ENCODE peak calls at places on chromosomes 16 and 17, in four cellular contexts. W is right atrium auricular region, A is neural progenitor cell, E is mesendoderm. U is an unnamed sample.

GRCh38 chr16:86379505-86379846 is 130.9 kb upstream of the FOXF1 start:
- DNase-seq in W (no peak), A (no peak), E (no peak), U (peak; percentile 39)

GRCh38 chr16:56506941-56507340 is 12.9 kb downstream of the BBS2 start:
- DNase-seq in W (no peak), A (no peak), E (no peak), U (no peak)

GRCh38 chr17:4539025-4539424 is 16.2 kb downstream of the MYBBP1A start:
- DNase-seq in W (no peak), A (no peak), E (no peak), U (no peak)

GRCh38 chr17:45032150-45032493 is 19.3 kb downstream of the DCAKD start:
- DNase-seq in W (no peak), A (no peak), E (no peak), U (no peak)

GRCh38 chr17:72754513-72754912 is 338.0 kb downstream of the SLC39A11 start:
- DNase-seq in W (no peak), A (no peak), E (no peak), U (no peak)

GRCh38 chr16:22732959-22733358 is 81.0 kb upstream of the HS3ST2 start:
- DNase-seq in W (no peak), A (no peak), E (no peak), U (no peak)

GRCh38 chr17:2400877-2401425 is at the start of gene MNT:
- DNase-seq in W (peak; percentile 97), A (peak; percentile 97), E (peak; percentile 97), U (peak; percentile 97)

GRCh38 chr17:82003411-82004381 is 19.0 kb downstream of the CENPX start:
- DNase-seq in W (peak; percentile 78), A (no peak), E (peak; percentile 87), U (peak; percentile 96)

GRCh38 chr17:27318228-27318627 is 24.3 kb downstream of the WSB1 start:
- DNase-seq in W (no peak), A (no peak), E (no peak), U (no peak)

GRCh38 chr16:8568231-8568617 is 22.1 kb downstream of the TMEM114 start:
- DNase-seq in W (no peak), A (no peak), E (no peak), U (no peak)

GRCh38 chr17:73391331-73392265 is 79.8 kb upstream of the CDC42EP4 start:
- DNase-seq in W (no peak), A (no peak), E (no peak), U (no peak)

GRCh38 chr17:16398270-16399267 is 16.8 kb upstream of the TRPV2 start:
- DNase-seq in W (no peak), A (no peak), E (peak; percentile 80), U (no peak)

GRCh38 chr16:58201163-58201562 is 3.3 kb upstream of the CSNK2A2 start:
- DNase-seq in W (no peak), A (no peak), E (no peak), U (no peak)

GRCh38 chr17:27339836-27340550 is 46.1 kb downstream of the WSB1 start:
- DNase-seq in W (no peak), A (no peak), E (peak; percentile 97), U (peak; percentile 37)

GRCh38 chr17:4742629-4743028 is 2.9 kb upstream of the CXCL16 start:
- DNase-seq in W (no peak), A (no peak), E (no peak), U (no peak)

GRCh38 chr16:59697746-59698145 is 963.6 kb upstream of the GOT2 start:
- DNase-seq in W (no peak), A (no peak), E (no peak), U (no peak)

GRCh38 chr17:41959030-41959335 is 7.6 kb upstream of the CNP start:
- DNase-seq in W (no peak), A (no peak), E (no peak), U (no peak)

GRCh38 chr16:31453255-31454204 is 5.8 kb upstream of the ARMC5 start:
- DNase-seq in W (peak; percentile 83), A (peak; percentile 48), E (peak; percentile 81), U (no peak)

GRCh38 chr16:25089346-25089745 is 22.2 kb upstream of the LCMT1 start:
- DNase-seq in W (no peak), A (no peak), E (no peak), U (no peak)

GRCh38 chr16:686459-687260 is 2.5 kb upstream of the JMJD8 start:
- DNase-seq in W (no peak), A (no peak), E (no peak), U (no peak)

GRCh38 chr17:56540791-56541190 is 52.7 kb upstream of the NOG start:
- DNase-seq in W (no peak), A (peak; percentile 10), E (peak; percentile 91), U (no peak)

GRCh38 chr17:75539969-75540729 is 14.7 kb downstream of the LLGL2 start:
- DNase-seq in W (no peak), A (no peak), E (no peak), U (no peak)

GRCh38 chr17:17032131-17032692 is 10.0 kb upstream of the MPRIP start:
- DNase-seq in W (no peak), A (peak; percentile 18), E (no peak), U (peak; percentile 91)

GRCh38 chr16:1474796-1475551 is at the start of gene CLCN7:
- DNase-seq in W (peak; percentile 94), A (peak; percentile 90), E (peak; percentile 88), U (peak; percentile 95)

GRCh38 chr16:85959686-85960085 is 60.7 kb downstream of the IRF8 start:
- DNase-seq in W (no peak), A (no peak), E (no peak), U (no peak)

GRCh38 chr17:43578699-43579569 is 32.8 kb upstream of the ETV4 start:
- DNase-seq in W (no peak), A (peak; percentile 51), E (no peak), U (peak; percentile 64)

GRCh38 chr17:29165800-29166506 is 14.2 kb downstream of the MYO18A start:
- DNase-seq in W (no peak), A (no peak), E (no peak), U (no peak)

GRCh38 chr16:73671102-73671501 is 623.2 kb upstream of the ZFHX3 start:
- DNase-seq in W (no peak), A (peak; percentile 21), E (no peak), U (no peak)

GRCh38 chr16:28263305-28263704 is 29.0 kb upstream of the SBK1 start:
- DNase-seq in W (no peak), A (no peak), E (no peak), U (no peak)

GRCh38 chr17:36746654-36747053 is 145.3 kb downstream of the MRM1 start:
- DNase-seq in W (no peak), A (no peak), E (no peak), U (no peak)
- H3K4me3 ChIP-seq in W (no peak overlapping the region), A (no peak overlapping the region), E (no peak overlapping the region), U (no peak overlapping the region)

DNA sequence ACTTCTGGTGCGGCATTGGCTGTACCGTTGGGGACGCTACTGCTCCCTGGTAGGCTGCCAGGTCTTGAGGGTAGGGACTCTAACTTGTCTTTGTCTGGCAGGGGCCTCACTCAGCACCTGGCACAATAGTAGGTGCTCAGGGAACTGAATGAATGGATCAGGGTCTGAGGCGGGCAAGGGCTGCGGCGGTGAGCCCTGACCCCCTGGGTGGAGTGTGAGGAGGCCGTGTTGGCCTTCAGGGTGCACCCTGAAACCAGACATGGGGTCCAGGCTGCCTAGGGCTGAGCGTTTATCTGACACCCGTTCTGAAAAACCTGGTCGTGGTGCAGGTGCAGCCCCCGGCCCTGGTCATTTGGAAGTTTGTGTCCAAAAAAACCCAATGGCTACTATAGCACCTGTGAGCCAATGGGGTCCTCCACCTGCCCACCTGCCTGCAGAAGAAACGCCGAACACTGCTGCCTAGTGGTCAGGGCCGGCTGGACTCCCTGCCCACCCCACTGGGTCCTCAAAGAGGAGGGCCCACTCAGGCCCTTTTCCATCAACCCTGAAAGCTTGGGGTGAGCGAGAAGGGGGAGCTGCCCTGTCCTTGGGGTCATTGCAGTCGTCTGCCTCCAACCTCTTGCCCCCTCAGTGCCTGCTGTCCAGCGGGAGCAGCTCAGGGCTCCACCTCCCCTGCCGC is 4.9 kb upstream of the ATP6V0C start:
- DNase-seq in W (no peak), A (no peak), E (no peak), U (peak; percentile 42)
- H3K27ac ChIP-seq in W (no peak overlapping the region), A (no peak overlapping the region), E (no peak overlapping the region), U (no peak overlapping the region)

GRCh38 chr17:38910325-38910724 is 15.1 kb upstream of the LASP1NB start:
- DNase-seq in W (no peak), A (no peak), E (no peak), U (peak; percentile 28)
- H3K4me1 ChIP-seq in W (no peaks in the 10 kb centered on the region), A (peaks cover 12% of the 10 kb centered on the region), E (no peaks in the 10 kb centered on the region), U (peaks cover 2% of the 10 kb centered on the region)

GRCh38 chr16:89601906-89602272 is 11.6 kb upstream of the DPEP1 start:
- DNase-seq in W (no peak), A (no peak), E (no peak), U (no peak)

GRCh38 chr16:89602273-89602951 is 11.0 kb upstream of the DPEP1 start:
- DNase-seq in W (no peak), A (peak; percentile 88), E (peak; percentile 77), U (peak; percentile 63)

GRCh38 chr16:89604764-89605163 is 8.7 kb upstream of the DPEP1 start:
- DNase-seq in W (no peak), A (no peak), E (no peak), U (no peak)

GRCh38 chr16:89600956-89601355 is 12.5 kb upstream of the DPEP1 start:
- DNase-seq in W (no peak), A (no peak), E (no peak), U (no peak)

DNA sequence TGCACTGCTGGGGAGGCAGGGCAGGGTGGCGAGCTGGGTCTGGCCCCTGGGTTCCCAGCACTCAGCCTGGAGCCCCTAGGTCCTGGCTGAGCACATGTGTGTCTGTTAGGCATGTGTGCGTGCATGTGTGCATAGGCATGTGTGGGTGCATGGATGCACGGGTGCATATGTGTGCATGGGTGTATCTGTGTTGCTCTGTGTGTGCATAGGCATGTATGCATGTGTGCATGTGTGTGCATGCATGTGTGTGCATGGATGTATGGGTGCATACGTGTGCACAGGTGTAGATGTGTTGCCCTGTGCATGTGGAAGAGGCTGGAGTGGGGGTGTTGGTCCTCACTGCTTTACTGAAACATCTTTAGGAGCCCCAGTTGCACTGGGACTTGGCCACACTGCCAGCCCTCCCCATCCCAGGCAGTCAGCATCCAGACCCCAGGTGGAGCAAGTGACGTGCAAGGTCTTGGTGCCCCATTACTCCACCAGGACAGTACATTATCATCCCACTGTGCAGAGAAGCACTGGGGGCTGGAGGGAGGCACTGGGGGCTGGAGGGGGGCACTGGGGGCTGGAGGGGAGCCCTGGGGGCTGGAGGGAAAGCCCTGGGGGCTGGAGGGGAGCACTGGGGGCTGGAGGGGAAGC is 10.4 kb upstream of the DPEP1 start:
- DNase-seq in W (no peak), A (no peak), E (no peak), U (no peak)
- H3K4me3 ChIP-seq in W (no peak overlapping the region), A (no peak overlapping the region), E (no peak overlapping the region), U (no peak overlapping the region)

DNA sequence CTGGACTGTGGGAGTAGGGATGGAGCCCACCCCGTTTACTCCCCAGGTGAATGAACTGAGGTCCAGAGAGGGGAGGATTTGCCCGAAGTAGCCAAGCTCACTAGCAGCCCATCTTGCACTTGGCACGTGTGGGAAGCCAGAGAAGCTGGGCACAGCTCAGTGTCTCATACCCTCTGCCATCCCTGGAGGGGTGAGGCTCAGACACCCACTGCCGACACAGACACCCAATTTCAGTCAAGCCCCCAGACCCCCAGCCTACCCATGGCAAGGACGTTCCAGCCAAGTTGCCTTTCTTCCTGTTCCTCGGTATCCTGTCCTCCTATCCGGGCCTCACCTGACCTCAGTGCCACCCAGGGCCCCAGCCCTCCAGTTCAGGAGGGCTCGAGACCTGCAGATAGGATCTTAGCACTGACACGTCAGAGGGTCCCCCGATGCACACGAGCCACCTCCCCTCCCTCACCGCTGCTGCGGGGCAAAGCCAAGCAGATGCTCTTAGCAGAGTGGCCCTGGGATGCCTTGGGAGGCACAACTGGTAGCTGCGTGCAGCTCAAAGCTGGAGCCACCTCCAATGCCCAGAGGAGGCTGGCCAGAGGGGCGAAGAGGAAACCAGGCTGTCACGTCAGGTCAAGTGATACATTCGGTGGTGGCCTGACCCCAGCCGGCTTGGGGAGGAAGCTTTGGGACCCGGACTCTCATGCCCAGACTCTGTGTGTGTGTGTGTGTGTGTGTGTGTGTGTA is 90.4 kb upstream of the TNRC6C start:
- DNase-seq in W (no peak), A (no peak), E (no peak), U (no peak)
- H3K27ac ChIP-seq in W (no peak overlapping the region), A (no peak overlapping the region), E (no peak overlapping the region), U (no peak overlapping the region)

U was measured in aorta.